ENCODE peak calls at places on chromosomes 7 and 10, in nine cellular contexts. G is activated gamma-delta T cell treated with anti-CD3 and anti-CD28 coated beads, Interleukin-2, amount 50 U/mL, for 16 hours; K is NCI-H1105 treated with DMSO at 0.1 percent for 48 hours; A is pons; C is A172; X is suprapubic skin; O is cardiac fibroblast; W is stimulated activated CD4-positive, alpha-beta T cell treated with anti-CD3 and anti-CD28 coated beads, Interleukin-2, amount 100 ng/mL, for 4 hours; H is KBM-7. E is an unnamed sample.

GRCh38 chr7:81256991-81257390 is 338.1 kb upstream of the SEMA3C start:
- DNase-seq in A (peak), W (no peak), O (peak), H (peak), X (no peak), C (peak), G (no peak), K (no peak), E (no peak)

GRCh38 chr10:77836299-77836820 is 90.2 kb downstream of the DLG5 start:
- DNase-seq in H (peak), K (no peak), A (peak), G (peak), O (peak), W (peak), X (no peak), C (peak), E (peak)

GRCh38 chr10:44925224-44925623 is 14.1 kb downstream of the TMEM72 start:
- DNase-seq in C (no peak), G (no peak), K (peak), A (no peak), X (no peak), O (peak), W (no peak), H (peak), E (no peak)

GRCh38 chr10:43407576-43408330 is 1.2 kb downstream of the HNRNPF start:
- DNase-seq in K (peak), X (peak), G (peak), W (peak), H (peak), O (peak), C (peak), A (peak), E (peak)

GRCh38 chr10:103265712-103266329 is 11.1 kb upstream of the INA start:
- DNase-seq in G (no peak), X (no peak), K (no peak), C (peak), O (peak), A (peak), W (no peak), H (peak), E (no peak)

GRCh38 chr7:136931169-136931867 is 62.9 kb downstream of the CHRM2 start:
- DNase-seq in G (no peak), A (no peak), H (no peak), W (no peak), O (no peak), X (no peak), C (no peak), K (no peak), E (no peak)

GRCh38 chr7:410395-410910 is 109.2 kb downstream of the PDGFA start:
- DNase-seq in K (no peak), X (peak), G (no peak), O (no peak), C (no peak), W (no peak), A (no peak), H (no peak), E (no peak)

GRCh38 chr7:39624202-39624807 is 933 bp downstream of the RALA start:
- DNase-seq in W (no peak), C (peak), G (no peak), O (peak), K (peak), X (no peak), H (peak), A (peak), E (no peak)

GRCh38 chr7:953547-954327 is 743 bp downstream of the ADAP1 start:
- DNase-seq in W (no peak), C (no peak), X (no peak), O (peak), H (peak), A (peak), K (no peak), G (no peak), E (no peak)